ENCODE peak calls at places on chromosomes 16 and 17, in ten cellular contexts. D, A, J, O, P, T, I, V, F and E are unnamed samples.

GRCh38 chr17:31294231-31294630 is 2.8 kb downstream of the OMG start:
- DNase-seq in D (no peak), A (no peak), J (no peak), O (no peak), P (no peak), T (no peak), I (no peak), V (no peak), F (no peak), E (no peak)

GRCh38 chr17:16962804-16963203 is 9.1 kb downstream of the TNFRSF13B start:
- DNase-seq in D (no peak), A (peak; percentile 23), J (no peak), O (no peak), P (no peak), T (no peak), I (no peak), V (no peak), F (no peak), E (no peak)

GRCh38 chr16:15055141-15056053 is 477 bp downstream of the NTAN1 start:
- DNase-seq in D (no peak), A (peak; percentile 69), J (peak; percentile 49), O (no peak), P (peak; percentile 27), T (no peak), I (peak; percentile 57), V (peak; percentile 69), F (peak; percentile 72), E (peak; percentile 71)

GRCh38 chr16:51353055-51353454 is 202.0 kb upstream of the SALL1 start:
- DNase-seq in D (no peak), A (no peak), J (no peak), O (no peak), P (no peak), T (no peak), I (no peak), V (no peak), F (no peak), E (no peak)

GRCh38 chr16:72013389-72013788 is 4.8 kb downstream of the DHODH start:
- DNase-seq in D (no peak), A (no peak), J (no peak), O (no peak), P (peak; percentile 25), T (peak; percentile 26), I (no peak), V (no peak), F (no peak), E (peak; percentile 49)

GRCh38 chr16:48687421-48688038 is 77.5 kb upstream of the N4BP1 start:
- DNase-seq in D (peak; percentile 65), A (peak; percentile 62), J (no peak), O (no peak), P (peak; percentile 79), T (peak; percentile 32), I (no peak), V (peak; percentile 60), F (peak; percentile 83), E (peak; percentile 27)

GRCh38 chr17:6455321-6455705 is 11.1 kb downstream of the PIMREG start:
- DNase-seq in D (no peak), A (no peak), J (peak; percentile 28), O (peak; percentile 38), P (no peak), T (no peak), I (peak; percentile 32), V (peak; percentile 62), F (no peak), E (no peak)

GRCh38 chr17:38560503-38561318 is 45.0 kb downstream of the SRCIN1 start:
- DNase-seq in D (peak; percentile 11), A (no peak), J (no peak), O (no peak), P (no peak), T (no peak), I (no peak), V (no peak), F (no peak), E (no peak)

GRCh38 chr16:73058616-73059409 is 10.9 kb upstream of the ZFHX3 start:
- DNase-seq in D (peak; percentile 67), A (peak; percentile 78), J (no peak), O (no peak), P (peak; percentile 20), T (peak; percentile 39), I (no peak), V (peak; percentile 71), F (peak; percentile 50), E (peak; percentile 43)